ENCODE peak calls at places on chromosomes 7 and 10, in nine cellular contexts. I, A, W, G, V, R, N, C and Z are unnamed samples.

GRCh38 chr10:22573820-22574569 is 140.4 kb downstream of the PIP4K2A start:
- DNase-seq in I (peak), A (no peak), W (peak), G (no peak), V (no peak), R (no peak), N (peak), C (no peak), Z (no peak)

GRCh38 chr7:6403907-6404306 is 43.8 kb downstream of the DAGLB start:
- DNase-seq in I (no peak), A (no peak), W (no peak), G (no peak), V (no peak), R (no peak), N (no peak), C (no peak), Z (no peak)

GRCh38 chr10:91883549-91884542 is 25.4 kb downstream of the FGFBP3 start:
- DNase-seq in I (peak), A (peak), W (no peak), G (peak), V (no peak), R (no peak), N (no peak), C (peak), Z (no peak)

GRCh38 chr7:24877790-24878311 is 102.1 kb downstream of the OSBPL3 start:
- DNase-seq in I (peak), A (no peak), W (no peak), G (no peak), V (no peak), R (no peak), N (no peak), C (no peak), Z (no peak)

GRCh38 chr10:57769298-57769697 is 498.4 kb downstream of the IPMK start:
- DNase-seq in I (no peak), A (no peak), W (no peak), G (no peak), V (no peak), R (no peak), N (no peak), C (no peak), Z (no peak)

GRCh38 chr7:26648429-26649015 is 215.9 kb downstream of the SKAP2 start:
- DNase-seq in I (no peak), A (no peak), W (no peak), G (no peak), V (peak), R (no peak), N (no peak), C (no peak), Z (no peak)

GRCh38 chr7:101390901-101391301 is 28.2 kb downstream of the COL26A1 start:
- DNase-seq in I (peak), A (no peak), W (peak), G (no peak), V (no peak), R (peak), N (no peak), C (no peak), Z (no peak)

GRCh38 chr10:44774676-44775401 is 136.3 kb upstream of the TMEM72 start:
- DNase-seq in I (peak), A (no peak), W (no peak), G (no peak), V (peak), R (no peak), N (no peak), C (no peak), Z (no peak)

GRCh38 chr10:132866601-132867381 is 75.6 kb downstream of the CFAP46 start:
- DNase-seq in I (no peak), A (no peak), W (no peak), G (peak), V (no peak), R (no peak), N (no peak), C (no peak), Z (no peak)

GRCh38 chr10:124916098-124916584 is 25.8 kb upstream of the ZRANB1 start:
- DNase-seq in I (no peak), A (no peak), W (peak), G (no peak), V (no peak), R (no peak), N (peak), C (no peak), Z (no peak)

GRCh38 chr7:54596747-54597146 is 54.6 kb downstream of the VSTM2A start:
- DNase-seq in I (no peak), A (no peak), W (peak), G (no peak), V (no peak), R (no peak), N (no peak), C (no peak), Z (no peak)

GRCh38 chr7:30084195-30084594 is 50.6 kb upstream of the MTURN start:
- DNase-seq in I (no peak), A (no peak), W (no peak), G (no peak), V (no peak), R (no peak), N (no peak), C (no peak), Z (no peak)

GRCh38 chr10:46277840-46278239 is 9.0 kb upstream of the ANTXRL start:
- DNase-seq in I (no peak), A (no peak), W (no peak), G (no peak), V (no peak), R (no peak), N (no peak), C (no peak), Z (no peak)

GRCh38 chr10:43230101-43230908 is 36.6 kb downstream of the RASGEF1A start:
- DNase-seq in I (no peak), A (no peak), W (no peak), G (peak), V (no peak), R (no peak), N (no peak), C (no peak), Z (no peak)

GRCh38 chr7:105439174-105439893 is 50.6 kb upstream of the SRPK2 start:
- DNase-seq in I (peak), A (no peak), W (peak), G (no peak), V (peak), R (no peak), N (peak), C (peak), Z (no peak)

GRCh38 chr7:148204639-148205292 is 385.8 kb upstream of the C7orf33 start:
- DNase-seq in I (no peak), A (no peak), W (no peak), G (no peak), V (no peak), R (no peak), N (no peak), C (no peak), Z (peak)

GRCh38 chr10:30384791-30385201 is 35.7 kb upstream of the MTPAP start:
- DNase-seq in I (peak), A (peak), W (peak), G (no peak), V (no peak), R (peak), N (peak), C (peak), Z (no peak)

GRCh38 chr7:98394377-98394836 is 6.5 kb downstream of the BAIAP2L1 start:
- DNase-seq in I (no peak), A (no peak), W (no peak), G (no peak), V (peak), R (no peak), N (no peak), C (peak), Z (no peak)

GRCh38 chr10:7606977-7607404 is 59.8 kb downstream of the ITIH5 start:
- DNase-seq in I (no peak), A (no peak), W (no peak), G (no peak), V (no peak), R (no peak), N (no peak), C (no peak), Z (no peak)

GRCh38 chr10:71739368-71739900 is 19.9 kb upstream of the C10orf105 start:
- DNase-seq in I (no peak), A (no peak), W (no peak), G (no peak), V (no peak), R (no peak), N (no peak), C (no peak), Z (no peak)

GRCh38 chr7:155210386-155210785 is 87.3 kb upstream of the INSIG1 start:
- DNase-seq in I (no peak), A (no peak), W (no peak), G (no peak), V (no peak), R (no peak), N (no peak), C (no peak), Z (no peak)

GRCh38 chr10:25747038-25747437 is 187.0 kb upstream of the MYO3A start:
- DNase-seq in I (no peak), A (no peak), W (no peak), G (no peak), V (no peak), R (no peak), N (no peak), C (no peak), Z (no peak)

GRCh38 chr7:129757991-129758390 is 146.5 kb downstream of the NRF1 start:
- DNase-seq in I (no peak), A (no peak), W (no peak), G (no peak), V (no peak), R (no peak), N (no peak), C (no peak), Z (no peak)

GRCh38 chr7:106588576-106589494 is 72.1 kb downstream of the CCDC71L start:
- DNase-seq in I (no peak), A (no peak), W (no peak), G (no peak), V (no peak), R (no peak), N (no peak), C (no peak), Z (no peak)

GRCh38 chr7:142436601-142437000 is 178.7 kb upstream of the PRSS58 start:
- DNase-seq in I (no peak), A (no peak), W (no peak), G (no peak), V (no peak), R (no peak), N (peak), C (no peak), Z (no peak)

GRCh38 chr10:988667-989545 is 672 bp downstream of the GTPBP4 start:
- DNase-seq in I (no peak), A (no peak), W (no peak), G (no peak), V (no peak), R (no peak), N (peak), C (no peak), Z (no peak)